ENCODE peak calls at places on chromosomes 1 and 21, in six cellular contexts. V, I, Q, J, G and C are unnamed samples.

GRCh38 chr1:223771814-223772770 is 59.8 kb downstream of the CAPN2 start:
- DNase-seq in V (peak; percentile 91), I (peak; percentile 74), Q (peak; percentile 94), J (peak; percentile 92), G (peak; percentile 60), C (peak; percentile 86)

GRCh38 chr1:89692601-89693503 is 59.9 kb downstream of the LRRC8C start:
- DNase-seq in V (peak; percentile 79), I (no peak), Q (peak; percentile 20), J (no peak), G (no peak), C (no peak)

GRCh38 chr1:245272676-245273075 is 117.9 kb downstream of the KIF26B start:
- DNase-seq in V (no peak), I (no peak), Q (no peak), J (no peak), G (no peak), C (no peak)

GRCh38 chr1:172394167-172394751 is 26.2 kb upstream of the C1orf105 start:
- DNase-seq in V (peak; percentile 22), I (peak; percentile 48), Q (peak; percentile 15), J (no peak), G (no peak), C (no peak)

GRCh38 chr1:100036718-100037664 is 67.2 kb downstream of the SLC35A3 start:
- DNase-seq in V (peak; percentile 58), I (peak; percentile 63), Q (peak; percentile 70), J (peak; percentile 61), G (peak; percentile 16), C (no peak)

GRCh38 chr21:38229260-38229877 is 27.4 kb upstream of the KCNJ15 start:
- DNase-seq in V (no peak), I (peak; percentile 20), Q (no peak), J (peak; percentile 59), G (peak; percentile 3), C (no peak)

GRCh38 chr1:55380313-55380970 is 165.3 kb upstream of the USP24 start:
- DNase-seq in V (peak; percentile 23), I (no peak), Q (no peak), J (no peak), G (no peak), C (no peak)

GRCh38 chr1:180482425-180483275 is 19.7 kb downstream of the ACBD6 start:
- DNase-seq in V (peak; percentile 67), I (peak; percentile 41), Q (peak; percentile 37), J (peak; percentile 57), G (peak; percentile 74), C (no peak)

GRCh38 chr1:95067069-95067468 is 5.7 kb downstream of the ALG14 start:
- DNase-seq in V (no peak), I (no peak), Q (no peak), J (no peak), G (no peak), C (no peak)

GRCh38 chr1:17168480-17168878 is 36.4 kb upstream of the PADI1 start:
- DNase-seq in V (peak; percentile 81), I (peak; percentile 34), Q (peak; percentile 94), J (no peak), G (no peak), C (no peak)

GRCh38 chr1:10338611-10339010 is 60.3 kb upstream of the PGD start:
- DNase-seq in V (no peak), I (no peak), Q (no peak), J (no peak), G (no peak), C (no peak)

DNA sequence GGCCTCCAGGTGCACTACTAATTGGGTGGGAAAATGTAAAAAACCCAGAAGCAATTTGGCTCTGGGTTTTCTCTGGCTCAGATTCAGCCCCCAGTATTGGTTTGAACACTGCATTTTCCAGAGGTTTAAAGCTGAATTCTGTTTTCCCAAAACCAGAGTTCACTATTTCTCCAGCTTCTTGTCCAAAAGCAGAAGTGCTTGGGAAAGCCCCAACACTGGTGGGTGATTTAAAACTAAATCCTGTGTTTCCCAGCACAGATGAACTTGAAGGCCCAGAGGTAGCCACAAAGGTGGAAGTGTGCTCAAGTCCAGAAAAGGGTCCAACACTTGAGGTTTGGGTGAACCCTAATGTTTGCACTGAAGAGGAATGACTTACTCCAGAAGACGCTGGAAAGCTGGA is 689 bp downstream of the MCM3AP start:
- DNase-seq in V (no peak), I (no peak), Q (no peak), J (no peak), G (no peak), C (no peak)
- H3K4me1 ChIP-seq in V (peaks cover 12% of the 10 kb centered on the region), I (peaks cover 25% of the 10 kb centered on the region), Q (peaks cover 5% of the 10 kb centered on the region), J (peaks cover 6% of the 10 kb centered on the region), G (peaks cover 22% of the 10 kb centered on the region), C (peaks cover 23% of the 10 kb centered on the region)

DNA sequence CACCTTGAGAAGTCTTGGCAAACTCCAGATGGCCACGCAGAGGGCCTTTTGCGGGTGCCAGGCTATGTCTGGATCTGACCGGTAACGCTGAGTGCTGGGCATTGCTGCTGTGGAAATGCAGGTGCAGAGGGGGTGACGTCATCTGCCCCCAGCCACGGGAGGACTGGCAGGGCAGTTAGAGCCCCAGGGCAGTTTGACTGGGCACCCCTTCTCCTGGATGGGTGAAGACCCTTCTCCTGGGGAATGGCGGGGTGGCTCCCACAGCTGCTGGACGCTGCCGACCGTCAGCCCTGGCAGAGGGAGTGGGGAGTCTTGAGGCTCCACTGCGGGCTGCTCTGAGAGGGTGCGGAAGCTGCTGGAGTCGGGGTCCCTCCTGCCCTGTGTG is 12.6 kb upstream of the EDN2 start:
- DNase-seq in V (no peak), I (no peak), Q (no peak), J (no peak), G (no peak), C (peak; percentile 88)
- H3K9ac ChIP-seq in V (peak overlapping the region; percentile 17), I (no peak overlapping the region), Q (no peak overlapping the region), J (peak overlapping the region; percentile 65), G (no peak overlapping the region), C (peak overlapping the region; percentile 77)

DNA sequence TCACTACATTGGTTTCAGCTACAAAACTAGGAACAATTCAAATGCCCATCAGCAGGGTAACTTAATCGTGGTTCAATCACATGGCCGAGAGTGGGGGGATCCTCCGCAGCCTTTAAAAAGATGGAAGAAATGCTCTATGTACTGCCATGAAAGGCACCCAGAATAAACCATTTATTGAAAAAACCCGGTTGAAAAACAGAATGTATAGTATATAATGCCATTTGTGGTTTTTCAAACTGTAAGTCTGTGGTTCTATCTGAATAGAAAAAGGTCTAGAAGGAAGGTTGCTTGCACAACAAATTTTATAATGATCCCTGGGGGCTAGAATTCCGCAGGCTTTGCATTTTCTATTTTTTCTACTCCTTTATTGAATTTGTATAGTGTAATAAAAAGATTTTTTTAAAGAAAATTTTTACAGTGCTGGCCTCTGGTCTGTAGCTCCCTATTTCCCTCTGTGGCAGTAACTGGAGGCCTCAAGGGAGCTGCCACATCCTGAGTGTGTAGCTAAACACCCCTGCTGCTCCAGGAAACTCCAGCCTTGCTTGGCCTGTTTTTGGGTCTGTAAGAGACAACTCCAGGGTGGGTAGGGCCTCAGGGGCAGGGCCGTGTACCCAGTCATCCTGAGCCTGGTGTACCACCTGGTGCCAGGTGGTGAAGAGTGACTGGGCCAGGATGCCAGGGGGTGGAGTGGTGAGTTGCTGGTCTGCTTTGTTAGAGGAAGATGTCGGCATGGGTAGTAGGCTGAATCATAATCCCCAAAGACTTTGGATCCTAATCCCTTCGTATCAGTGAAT is 51.5 kb upstream of the EPS8L3 start:
- DNase-seq in V (no peak), I (no peak), Q (no peak), J (no peak), G (no peak), C (no peak)
- H3K27ac ChIP-seq in V (no peak overlapping the region), I (no peak overlapping the region), Q (no peak overlapping the region), J (no peak overlapping the region), G (no peak overlapping the region), C (no peak overlapping the region)

GRCh38 chr1:37399205-37399604 is 75.2 kb upstream of the ZC3H12A start:
- DNase-seq in V (no peak), I (no peak), Q (no peak), J (no peak), G (no peak), C (no peak)
- H3K4me1 ChIP-seq in V (no peaks in the 10 kb centered on the region), I (no peaks in the 10 kb centered on the region), Q (no peaks in the 10 kb centered on the region), J (no peaks in the 10 kb centered on the region), G (peaks cover 45% of the 10 kb centered on the region), C (no peaks in the 10 kb centered on the region)

DNA sequence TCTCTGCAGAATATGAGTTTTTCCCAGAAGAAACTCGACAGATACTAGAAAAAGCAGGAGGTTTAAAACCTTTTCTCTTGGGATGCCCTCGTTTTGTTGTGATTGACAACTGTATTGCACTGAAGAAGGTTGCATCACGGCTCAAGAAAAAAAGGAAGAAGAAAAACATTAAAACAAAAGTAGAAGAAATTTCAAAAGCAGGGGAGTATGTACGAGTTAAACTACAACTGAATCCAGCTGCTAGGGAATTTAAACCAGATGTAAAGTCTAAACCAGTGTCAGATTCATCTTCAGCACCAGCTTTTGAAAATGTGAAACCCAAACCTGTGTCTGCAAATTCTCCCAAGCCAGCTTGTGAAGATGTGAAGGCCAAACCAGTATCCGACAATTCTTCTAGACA is 92.6 kb downstream of the TTC3 start:
- DNase-seq in V (no peak), I (no peak), Q (no peak), J (no peak), G (no peak), C (no peak)
- H3K9ac ChIP-seq in V (no peak overlapping the region), I (no peak overlapping the region), Q (no peak overlapping the region), J (no peak overlapping the region), G (no peak overlapping the region), C (no peak overlapping the region)

GRCh38 chr1:21296509-21297354 is 6.5 kb upstream of the ECE1 start:
- DNase-seq in V (no peak), I (no peak), Q (no peak), J (no peak), G (no peak), C (no peak)

GRCh38 chr1:21295059-21295401 is 4.8 kb upstream of the ECE1 start:
- DNase-seq in V (peak; percentile 65), I (no peak), Q (peak; percentile 74), J (no peak), G (no peak), C (no peak)

GRCh38 chr1:21294266-21295058 is 4.2 kb upstream of the ECE1 start:
- DNase-seq in V (no peak), I (peak; percentile 75), Q (peak; percentile 31), J (no peak), G (no peak), C (no peak)

GRCh38 chr1:21293537-21294265 is 3.4 kb upstream of the ECE1 start:
- DNase-seq in V (no peak), I (no peak), Q (no peak), J (no peak), G (no peak), C (no peak)

DNA sequence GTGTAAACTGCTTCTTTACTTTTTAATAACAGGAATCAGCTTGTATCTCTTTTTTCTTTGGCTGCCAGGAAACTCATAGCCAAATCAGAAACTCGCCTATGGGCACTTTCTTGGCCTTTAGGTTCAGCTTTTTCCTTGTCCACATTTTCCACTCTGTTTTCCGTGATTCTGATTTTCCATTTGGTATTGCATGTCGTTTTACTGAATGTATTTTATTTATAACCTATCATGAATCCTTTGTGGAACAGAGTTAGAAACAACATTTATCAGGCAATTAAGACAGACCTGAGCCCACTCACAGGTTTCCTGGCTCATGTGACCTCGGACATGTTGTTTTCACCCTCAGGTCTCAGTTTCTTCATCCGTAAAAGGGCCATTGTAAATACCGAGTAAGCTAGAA is 5.3 kb upstream of the ECE1 start:
- DNase-seq in V (no peak), I (no peak), Q (no peak), J (no peak), G (no peak), C (no peak)
- H3K27ac ChIP-seq in V (no peak overlapping the region), I (no peak overlapping the region), Q (no peak overlapping the region), J (no peak overlapping the region), G (no peak overlapping the region), C (peak overlapping the region; percentile 54)